ENCODE peak calls at places on chromosomes 2 and 18, in seven cellular contexts. One of them, this sample, is unnamed.

GRCh38 chr2:119085613-119086012 is 72.9 kb downstream of the C1QL2 start:
- DNase-seq in activated CD8-positive, alpha-beta memory T cell treated with anti-CD3 and anti-CD28 coated beads, Interleukin-2, amount 50 U/mL, for 48 hours: no peak
- DNase-seq in A549: no peak
- DNase-seq in AG08396: no peak
- DNase-seq in midbrain: no peak
- DNase-seq in aorta: no peak
- DNase-seq in SW 1271: no peak
- DNase-seq in this sample: no peak

GRCh38 chr2:122737429-122738077 is 982.1 kb downstream of the TSN start:
- DNase-seq in activated CD8-positive, alpha-beta memory T cell treated with anti-CD3 and anti-CD28 coated beads, Interleukin-2, amount 50 U/mL, for 48 hours: no peak
- DNase-seq in A549: no peak
- DNase-seq in AG08396: no peak
- DNase-seq in midbrain: no peak
- DNase-seq in aorta: no peak
- DNase-seq in SW 1271: no peak
- DNase-seq in this sample: peak

GRCh38 chr18:3584266-3584665 is 134.3 kb downstream of the TGIF1 start:
- DNase-seq in activated CD8-positive, alpha-beta memory T cell treated with anti-CD3 and anti-CD28 coated beads, Interleukin-2, amount 50 U/mL, for 48 hours: no peak
- DNase-seq in A549: no peak
- DNase-seq in AG08396: no peak
- DNase-seq in midbrain: no peak
- DNase-seq in aorta: no peak
- DNase-seq in SW 1271: no peak
- DNase-seq in this sample: peak

GRCh38 chr2:126650994-126651393 is 5.0 kb upstream of the GYPC start:
- DNase-seq in activated CD8-positive, alpha-beta memory T cell treated with anti-CD3 and anti-CD28 coated beads, Interleukin-2, amount 50 U/mL, for 48 hours: no peak
- DNase-seq in A549: no peak
- DNase-seq in AG08396: no peak
- DNase-seq in midbrain: no peak
- DNase-seq in aorta: no peak
- DNase-seq in SW 1271: no peak
- DNase-seq in this sample: no peak

GRCh38 chr2:157492189-157492773 is 48.4 kb upstream of the CYTIP start:
- DNase-seq in activated CD8-positive, alpha-beta memory T cell treated with anti-CD3 and anti-CD28 coated beads, Interleukin-2, amount 50 U/mL, for 48 hours: peak
- DNase-seq in A549: peak
- DNase-seq in AG08396: peak
- DNase-seq in midbrain: peak
- DNase-seq in aorta: peak
- DNase-seq in SW 1271: peak
- DNase-seq in this sample: peak

GRCh38 chr2:72573232-72573631 is 252.6 kb downstream of the EXOC6B start:
- DNase-seq in activated CD8-positive, alpha-beta memory T cell treated with anti-CD3 and anti-CD28 coated beads, Interleukin-2, amount 50 U/mL, for 48 hours: no peak
- DNase-seq in A549: peak
- DNase-seq in AG08396: no peak
- DNase-seq in midbrain: no peak
- DNase-seq in aorta: no peak
- DNase-seq in SW 1271: no peak
- DNase-seq in this sample: no peak

GRCh38 chr2:191860760-191861466 is 14.0 kb upstream of the CAVIN2 start:
- DNase-seq in activated CD8-positive, alpha-beta memory T cell treated with anti-CD3 and anti-CD28 coated beads, Interleukin-2, amount 50 U/mL, for 48 hours: no peak
- DNase-seq in A549: no peak
- DNase-seq in AG08396: no peak
- DNase-seq in midbrain: peak
- DNase-seq in aorta: no peak
- DNase-seq in SW 1271: no peak
- DNase-seq in this sample: no peak

GRCh38 chr2:237060518-237061312 is 25.0 kb upstream of the COPS8 start:
- DNase-seq in activated CD8-positive, alpha-beta memory T cell treated with anti-CD3 and anti-CD28 coated beads, Interleukin-2, amount 50 U/mL, for 48 hours: no peak
- DNase-seq in A549: peak
- DNase-seq in AG08396: peak
- DNase-seq in midbrain: peak
- DNase-seq in aorta: no peak
- DNase-seq in SW 1271: peak
- DNase-seq in this sample: no peak

GRCh38 chr2:240238786-240239185 is 98.3 kb upstream of the OTOS start:
- DNase-seq in activated CD8-positive, alpha-beta memory T cell treated with anti-CD3 and anti-CD28 coated beads, Interleukin-2, amount 50 U/mL, for 48 hours: peak
- DNase-seq in A549: no peak
- DNase-seq in AG08396: no peak
- DNase-seq in midbrain: no peak
- DNase-seq in aorta: no peak
- DNase-seq in SW 1271: no peak
- DNase-seq in this sample: no peak

GRCh38 chr2:153870308-153870707 is 1.4 kb upstream of the GALNT13 start:
- DNase-seq in activated CD8-positive, alpha-beta memory T cell treated with anti-CD3 and anti-CD28 coated beads, Interleukin-2, amount 50 U/mL, for 48 hours: no peak
- DNase-seq in A549: peak
- DNase-seq in AG08396: no peak
- DNase-seq in midbrain: peak
- DNase-seq in aorta: no peak
- DNase-seq in SW 1271: peak
- DNase-seq in this sample: no peak

GRCh38 chr2:29165362-29166236 is 50.4 kb downstream of the CLIP4 start:
- DNase-seq in activated CD8-positive, alpha-beta memory T cell treated with anti-CD3 and anti-CD28 coated beads, Interleukin-2, amount 50 U/mL, for 48 hours: no peak
- DNase-seq in A549: peak
- DNase-seq in AG08396: peak
- DNase-seq in midbrain: no peak
- DNase-seq in aorta: no peak
- DNase-seq in SW 1271: peak
- DNase-seq in this sample: no peak

GRCh38 chr2:127086800-127087737 is 19.9 kb downstream of the BIN1 start:
- DNase-seq in activated CD8-positive, alpha-beta memory T cell treated with anti-CD3 and anti-CD28 coated beads, Interleukin-2, amount 50 U/mL, for 48 hours: no peak
- DNase-seq in A549: no peak
- DNase-seq in AG08396: peak
- DNase-seq in midbrain: peak
- DNase-seq in aorta: peak
- DNase-seq in SW 1271: no peak
- DNase-seq in this sample: no peak

GRCh38 chr2:64754587-64754986 is 100.9 kb upstream of the SERTAD2 start:
- DNase-seq in activated CD8-positive, alpha-beta memory T cell treated with anti-CD3 and anti-CD28 coated beads, Interleukin-2, amount 50 U/mL, for 48 hours: no peak
- DNase-seq in A549: no peak
- DNase-seq in AG08396: no peak
- DNase-seq in midbrain: no peak
- DNase-seq in aorta: no peak
- DNase-seq in SW 1271: no peak
- DNase-seq in this sample: no peak